ENCODE peak calls at places on chromosome 14, in eight cellular contexts. One of them, this sample, is unnamed.

GRCh38 chr14:69657961-69658360 is 46.6 kb downstream of the SUSD6 start:
- DNase-seq in astrocyte of the spinal cord: peak; percentile 60
- DNase-seq in ovary: no peak
- DNase-seq in neural crest cell: no peak
- DNase-seq in pancreas: peak; percentile 49
- DNase-seq in HFFc6: no peak
- DNase-seq in mucosa of descending colon: peak; percentile 77
- DNase-seq in BE2C: no peak
- DNase-seq in this sample: no peak

GRCh38 chr14:89813485-89814080 is 140.9 kb downstream of the EFCAB11 start:
- DNase-seq in BE2C: no peak
- DNase-seq in mucosa of descending colon: no peak
- DNase-seq in pancreas: no peak
- DNase-seq in ovary: no peak
- DNase-seq in astrocyte of the spinal cord: peak; percentile 94
- DNase-seq in neural crest cell: no peak
- DNase-seq in HFFc6: peak; percentile 88
- DNase-seq in this sample: no peak

GRCh38 chr14:61409782-61410181 is 88.4 kb downstream of the PRKCH start:
- DNase-seq in ovary: no peak
- DNase-seq in HFFc6: no peak
- DNase-seq in pancreas: no peak
- DNase-seq in neural crest cell: no peak
- DNase-seq in BE2C: no peak
- DNase-seq in mucosa of descending colon: no peak
- DNase-seq in astrocyte of the spinal cord: no peak
- DNase-seq in this sample: no peak

GRCh38 chr14:65231286-65231980 is 129.1 kb upstream of the MAX start:
- DNase-seq in HFFc6: no peak
- DNase-seq in pancreas: no peak
- DNase-seq in astrocyte of the spinal cord: no peak
- DNase-seq in ovary: no peak
- DNase-seq in BE2C: no peak
- DNase-seq in neural crest cell: no peak
- DNase-seq in mucosa of descending colon: no peak
- DNase-seq in this sample: no peak

GRCh38 chr14:70168401-70168800 is 20.4 kb downstream of the SLC8A3 start:
- DNase-seq in BE2C: no peak
- DNase-seq in ovary: no peak
- DNase-seq in pancreas: no peak
- DNase-seq in HFFc6: no peak
- DNase-seq in neural crest cell: no peak
- DNase-seq in mucosa of descending colon: no peak
- DNase-seq in astrocyte of the spinal cord: no peak
- DNase-seq in this sample: no peak

GRCh38 chr14:105201156-105201927 is 20.2 kb upstream of the NUDT14 start:
- DNase-seq in mucosa of descending colon: no peak
- DNase-seq in neural crest cell: no peak
- DNase-seq in pancreas: no peak
- DNase-seq in ovary: no peak
- DNase-seq in HFFc6: no peak
- DNase-seq in BE2C: no peak
- DNase-seq in astrocyte of the spinal cord: no peak
- DNase-seq in this sample: no peak

GRCh38 chr14:36826614-36827013 is 165.0 kb downstream of the PAX9 start:
- DNase-seq in mucosa of descending colon: no peak
- DNase-seq in HFFc6: no peak
- DNase-seq in astrocyte of the spinal cord: no peak
- DNase-seq in BE2C: no peak
- DNase-seq in ovary: no peak
- DNase-seq in pancreas: no peak
- DNase-seq in neural crest cell: no peak
- DNase-seq in this sample: no peak

GRCh38 chr14:92495041-92495440 is 18.5 kb upstream of the RIN3 start:
- DNase-seq in BE2C: no peak
- DNase-seq in neural crest cell: no peak
- DNase-seq in astrocyte of the spinal cord: no peak
- DNase-seq in pancreas: no peak
- DNase-seq in HFFc6: peak; percentile 74
- DNase-seq in mucosa of descending colon: no peak
- DNase-seq in ovary: no peak
- DNase-seq in this sample: no peak

GRCh38 chr14:35341454-35342159 is 49.4 kb downstream of the PSMA6 start:
- DNase-seq in mucosa of descending colon: peak; percentile 96
- DNase-seq in ovary: peak; percentile 94
- DNase-seq in BE2C: peak; percentile 92
- DNase-seq in pancreas: peak; percentile 99
- DNase-seq in HFFc6: peak; percentile 60
- DNase-seq in neural crest cell: no peak
- DNase-seq in astrocyte of the spinal cord: peak; percentile 89
- DNase-seq in this sample: no peak

GRCh38 chr14:71438684-71439083 is 493.5 kb upstream of the RGS6 start:
- DNase-seq in neural crest cell: no peak
- DNase-seq in ovary: no peak
- DNase-seq in pancreas: peak; percentile 22
- DNase-seq in BE2C: no peak
- DNase-seq in astrocyte of the spinal cord: peak; percentile 76
- DNase-seq in HFFc6: no peak
- DNase-seq in mucosa of descending colon: no peak
- DNase-seq in this sample: no peak

GRCh38 chr14:34592623-34593022 is 37.3 kb downstream of the SNX6 start:
- DNase-seq in neural crest cell: no peak
- DNase-seq in ovary: no peak
- DNase-seq in BE2C: no peak
- DNase-seq in pancreas: no peak
- DNase-seq in HFFc6: no peak
- DNase-seq in astrocyte of the spinal cord: no peak
- DNase-seq in mucosa of descending colon: no peak
- DNase-seq in this sample: no peak

GRCh38 chr14:103718572-103718971 is 3.0 kb downstream of the ZFYVE21 start:
- DNase-seq in astrocyte of the spinal cord: peak; percentile 65
- DNase-seq in pancreas: no peak
- DNase-seq in mucosa of descending colon: no peak
- DNase-seq in neural crest cell: no peak
- DNase-seq in ovary: no peak
- DNase-seq in HFFc6: no peak
- DNase-seq in BE2C: no peak
- DNase-seq in this sample: no peak

GRCh38 chr14:61188936-61189808 is 92.0 kb downstream of the TMEM30B start:
- DNase-seq in ovary: peak; percentile 57
- DNase-seq in mucosa of descending colon: peak; percentile 37
- DNase-seq in BE2C: peak; percentile 59
- DNase-seq in astrocyte of the spinal cord: peak; percentile 90
- DNase-seq in neural crest cell: peak; percentile 30
- DNase-seq in HFFc6: peak; percentile 50
- DNase-seq in pancreas: peak; percentile 37
- DNase-seq in this sample: no peak

GRCh38 chr14:100072783-100073346 is 7.6 kb downstream of the EVL start:
- DNase-seq in mucosa of descending colon: peak; percentile 77
- DNase-seq in ovary: no peak
- DNase-seq in neural crest cell: no peak
- DNase-seq in pancreas: no peak
- DNase-seq in astrocyte of the spinal cord: no peak
- DNase-seq in BE2C: no peak
- DNase-seq in HFFc6: no peak
- DNase-seq in this sample: no peak

GRCh38 chr14:22646570-22647254 is 2.6 kb upstream of the OR6J1 start:
- DNase-seq in BE2C: no peak
- DNase-seq in pancreas: no peak
- DNase-seq in neural crest cell: no peak
- DNase-seq in ovary: no peak
- DNase-seq in astrocyte of the spinal cord: peak; percentile 84
- DNase-seq in mucosa of descending colon: no peak
- DNase-seq in HFFc6: peak; percentile 64
- DNase-seq in this sample: no peak

GRCh38 chr14:39324097-39324496 is 90.4 kb downstream of the MIA2 start:
- DNase-seq in astrocyte of the spinal cord: no peak
- DNase-seq in ovary: no peak
- DNase-seq in pancreas: no peak
- DNase-seq in neural crest cell: no peak
- DNase-seq in mucosa of descending colon: no peak
- DNase-seq in BE2C: no peak
- DNase-seq in HFFc6: no peak
- DNase-seq in this sample: no peak

GRCh38 chr14:54633076-54633475 is 66.1 kb downstream of the SAMD4A start:
- DNase-seq in astrocyte of the spinal cord: no peak
- DNase-seq in ovary: no peak
- DNase-seq in pancreas: no peak
- DNase-seq in neural crest cell: no peak
- DNase-seq in HFFc6: no peak
- DNase-seq in mucosa of descending colon: no peak
- DNase-seq in BE2C: no peak
- DNase-seq in this sample: no peak

GRCh38 chr14:55440385-55440784 is at the start of gene TBPL2:
- DNase-seq in astrocyte of the spinal cord: no peak
- DNase-seq in ovary: no peak
- DNase-seq in BE2C: no peak
- DNase-seq in mucosa of descending colon: no peak
- DNase-seq in HFFc6: no peak
- DNase-seq in pancreas: peak; percentile 20
- DNase-seq in neural crest cell: no peak
- DNase-seq in this sample: no peak

GRCh38 chr14:32481707-32482106 is 152.6 kb downstream of the AKAP6 start:
- DNase-seq in neural crest cell: no peak
- DNase-seq in ovary: no peak
- DNase-seq in mucosa of descending colon: no peak
- DNase-seq in pancreas: no peak
- DNase-seq in astrocyte of the spinal cord: no peak
- DNase-seq in HFFc6: no peak
- DNase-seq in BE2C: no peak
- DNase-seq in this sample: no peak
- TF ChIP-seq CTCF in neural crest cell: no peak
- TF ChIP-seq CTCF in ovary: no peak
- TF ChIP-seq CTCF in mucosa of descending colon: no peak
- TF ChIP-seq CTCF in pancreas: no peak
- TF ChIP-seq CTCF in astrocyte of the spinal cord: no peak
- TF ChIP-seq CTCF in HFFc6: no peak
- TF ChIP-seq CTCF in BE2C: no peak
- TF ChIP-seq CTCF in this sample: no peak

DNA sequence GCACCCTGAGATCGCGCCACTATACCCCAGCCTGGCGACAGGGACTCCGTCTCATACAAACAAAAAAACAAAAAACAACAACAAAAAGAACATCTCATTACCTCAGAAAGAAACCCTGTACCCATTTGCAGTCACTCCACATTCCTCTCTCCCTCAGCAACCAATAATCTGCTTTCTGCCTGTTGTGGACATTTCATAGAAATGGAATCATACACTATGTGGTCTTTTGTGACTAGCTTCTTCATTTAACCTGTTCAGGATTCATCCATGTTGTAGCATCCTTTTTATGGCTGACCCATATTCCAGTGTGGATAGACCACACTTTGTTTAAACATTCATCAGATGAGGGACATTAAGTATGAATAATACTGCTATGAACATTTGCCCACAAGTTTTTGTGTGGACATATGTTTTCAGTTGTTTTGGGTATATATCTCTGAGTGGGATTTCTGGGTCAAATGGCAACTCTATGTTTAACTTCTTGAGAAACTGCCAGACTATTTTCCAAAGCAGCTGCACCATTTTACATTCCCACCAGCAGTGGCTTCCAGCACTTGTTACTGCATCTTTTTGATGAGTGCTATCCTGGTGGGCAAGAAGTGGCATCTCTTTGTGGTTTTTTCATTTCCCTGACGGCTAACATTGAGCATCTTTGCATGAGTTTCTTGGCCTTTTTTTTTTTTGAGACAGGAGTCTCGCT is 5.9 kb upstream of the RCOR1 start:
- DNase-seq in mucosa of descending colon: no peak
- DNase-seq in astrocyte of the spinal cord: no peak
- DNase-seq in neural crest cell: no peak
- DNase-seq in HFFc6: no peak
- DNase-seq in pancreas: no peak
- DNase-seq in ovary: no peak
- DNase-seq in BE2C: no peak
- DNase-seq in this sample: no peak
- TF ChIP-seq CTCF in mucosa of descending colon: no peak
- TF ChIP-seq CTCF in astrocyte of the spinal cord: no peak
- TF ChIP-seq CTCF in neural crest cell: no peak
- TF ChIP-seq CTCF in HFFc6: no peak
- TF ChIP-seq CTCF in pancreas: no peak
- TF ChIP-seq CTCF in ovary: no peak
- TF ChIP-seq CTCF in BE2C: no peak
- TF ChIP-seq CTCF in this sample: no peak

DNA sequence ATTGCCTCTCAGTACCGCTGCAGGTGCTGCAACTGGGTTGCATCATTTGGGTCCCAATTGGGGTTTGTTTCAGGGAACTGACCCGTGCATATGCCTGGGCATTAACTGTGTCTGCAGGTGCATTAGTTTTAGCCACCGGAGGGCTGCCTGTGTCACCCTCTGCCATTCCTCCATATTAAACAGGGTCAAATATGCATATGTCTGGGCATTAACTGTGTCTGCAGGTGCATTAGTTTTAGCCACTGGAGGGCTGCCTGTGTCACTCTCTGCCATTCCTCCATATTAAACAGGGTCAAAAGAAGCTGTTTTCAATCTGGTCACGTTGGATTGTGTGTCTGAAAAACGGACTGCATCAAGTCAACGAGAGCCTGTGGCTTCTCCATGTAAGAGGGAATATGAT is 1317.0 kb downstream of the TMEM121 start:
- DNase-seq in BE2C: no peak
- DNase-seq in neural crest cell: no peak
- DNase-seq in pancreas: no peak
- DNase-seq in astrocyte of the spinal cord: no peak
- DNase-seq in ovary: no peak
- DNase-seq in mucosa of descending colon: no peak
- DNase-seq in HFFc6: no peak
- DNase-seq in this sample: no peak
- TF ChIP-seq CTCF in BE2C: no peak
- TF ChIP-seq CTCF in neural crest cell: no peak
- TF ChIP-seq CTCF in pancreas: no peak
- TF ChIP-seq CTCF in astrocyte of the spinal cord: no peak
- TF ChIP-seq CTCF in ovary: no peak
- TF ChIP-seq CTCF in mucosa of descending colon: no peak
- TF ChIP-seq CTCF in HFFc6: no peak
- TF ChIP-seq CTCF in this sample: no peak

DNA sequence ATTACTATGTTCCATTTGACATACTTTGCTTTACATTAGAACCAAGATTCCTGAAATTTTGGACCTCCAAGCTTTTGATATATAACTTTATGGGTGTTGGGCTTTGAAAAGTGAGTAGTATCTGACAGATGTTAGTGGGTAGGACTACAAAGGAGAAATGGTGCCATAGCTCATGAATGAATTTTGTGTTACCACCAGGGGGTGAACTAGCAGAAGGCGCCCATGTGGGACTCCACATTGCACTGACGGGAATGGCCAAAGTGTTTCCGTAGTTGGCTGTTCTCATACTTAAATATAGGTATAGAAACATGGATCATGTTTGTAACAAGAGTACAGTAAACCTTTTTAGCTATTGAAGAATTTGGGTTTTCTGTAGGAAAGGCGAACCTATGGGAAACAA is 337.5 kb downstream of the FLRT2 start:
- DNase-seq in pancreas: no peak
- DNase-seq in BE2C: peak; percentile 15
- DNase-seq in HFFc6: no peak
- DNase-seq in astrocyte of the spinal cord: no peak
- DNase-seq in neural crest cell: no peak
- DNase-seq in mucosa of descending colon: no peak
- DNase-seq in ovary: no peak
- DNase-seq in this sample: no peak
- TF ChIP-seq CTCF in pancreas: no peak
- TF ChIP-seq CTCF in BE2C: peak; percentile 26
- TF ChIP-seq CTCF in HFFc6: peak; percentile 40
- TF ChIP-seq CTCF in astrocyte of the spinal cord: peak; percentile 9
- TF ChIP-seq CTCF in neural crest cell: peak; percentile 33
- TF ChIP-seq CTCF in mucosa of descending colon: no peak
- TF ChIP-seq CTCF in ovary: no peak
- TF ChIP-seq CTCF in this sample: no peak